ENCODE peak calls at places on chromosome 2, in seven cellular contexts. D is body of pancreas; C is fibroblast of lung; K is aorta; N is CD8-positive, alpha-beta T cell; W is Peyer's patch; M is gastrocnemius medialis. Z is an unnamed sample.

GRCh38 chr2:8614646-8615045 is 67.2 kb upstream of the ID2 start:
- DNase-seq in M (no peak), D (no peak), K (no peak), W (no peak), C (no peak), N (no peak), Z (no peak)

GRCh38 chr2:110173523-110173922 is 31.3 kb downstream of the NPHP1 start:
- DNase-seq in W (no peak), N (no peak), C (peak), D (no peak), M (no peak), K (no peak), Z (no peak)

GRCh38 chr2:198991431-198991830 is 466.3 kb downstream of the SATB2 start:
- DNase-seq in C (no peak), M (no peak), D (no peak), K (no peak), W (no peak), N (no peak), Z (no peak)

GRCh38 chr2:215216806-215217205 is 78.4 kb upstream of the ABCA12 start:
- DNase-seq in K (no peak), M (no peak), D (no peak), W (no peak), C (no peak), N (no peak), Z (no peak)

GRCh38 chr2:227862227-227862740 is 9.1 kb upstream of the DAW1 start:
- DNase-seq in W (peak), D (peak), N (no peak), M (no peak), K (no peak), C (peak), Z (peak)

GRCh38 chr2:207408086-207408794 is 121.5 kb upstream of the CREB1 start:
- DNase-seq in D (peak), W (no peak), K (no peak), N (no peak), C (peak), M (no peak), Z (no peak)

GRCh38 chr2:86314125-86314524 is 23.3 kb downstream of the REEP1 start:
- DNase-seq in K (no peak), N (no peak), W (no peak), M (no peak), D (no peak), C (no peak), Z (no peak)

GRCh38 chr2:8684421-8684884 is 2.6 kb downstream of the ID2 start:
- DNase-seq in N (no peak), D (peak), C (peak), M (no peak), W (peak), K (no peak), Z (no peak)

GRCh38 chr2:70871398-70872211 is 36.0 kb upstream of the CD207 start:
- DNase-seq in K (peak), M (peak), C (peak), N (peak), D (peak), W (peak), Z (peak)

GRCh38 chr2:131039101-131039440 is 54.2 kb downstream of the FAM168B start:
- DNase-seq in C (no peak), D (no peak), N (no peak), W (no peak), K (no peak), M (no peak), Z (no peak)

GRCh38 chr2:60411295-60411694 is 142.2 kb downstream of the BCL11A start:
- DNase-seq in N (no peak), M (no peak), W (no peak), K (no peak), D (no peak), C (peak), Z (no peak)

GRCh38 chr2:67782443-67782842 is 280.4 kb downstream of the C1D start:
- DNase-seq in M (no peak), C (peak), W (no peak), N (no peak), D (no peak), K (no peak), Z (no peak)

GRCh38 chr2:218325566-218326160 is 31.0 kb upstream of the CATIP start:
- DNase-seq in N (no peak), K (no peak), C (no peak), W (no peak), M (no peak), D (no peak), Z (no peak)

GRCh38 chr2:46643951-46644350 is 164.6 kb downstream of the TMEM247 start:
- DNase-seq in M (no peak), K (no peak), C (no peak), D (no peak), W (no peak), N (no peak), Z (no peak)

GRCh38 chr2:177772529-177772928 is 300.0 kb downstream of the PDE11A start:
- DNase-seq in K (no peak), C (peak), W (no peak), N (no peak), D (no peak), M (no peak), Z (peak)

GRCh38 chr2:26612522-26613240 is 28.5 kb downstream of the CIB4 start:
- DNase-seq in D (peak), C (no peak), N (no peak), M (peak), W (peak), K (peak), Z (no peak)

GRCh38 chr2:167289651-167290410 is 401.6 kb downstream of the XIRP2 start:
- DNase-seq in D (no peak), N (no peak), M (no peak), K (no peak), C (peak), W (no peak), Z (no peak)

GRCh38 chr2:144582651-144583361 is 62.9 kb upstream of the ZEB2 start:
- DNase-seq in D (no peak), K (no peak), N (no peak), M (no peak), W (no peak), C (no peak), Z (no peak)

GRCh38 chr2:216113572-216113971 is 4.4 kb downstream of the XRCC5 start:
- DNase-seq in C (no peak), W (no peak), D (no peak), N (no peak), M (no peak), K (no peak), Z (no peak)

GRCh38 chr2:183242937-183243336 is 118.7 kb downstream of the NUP35 start:
- DNase-seq in D (no peak), N (no peak), C (peak), K (no peak), W (no peak), M (no peak), Z (no peak)

GRCh38 chr2:44579837-44580230 is 218.1 kb downstream of the CAMKMT start:
- DNase-seq in C (no peak), K (no peak), W (no peak), N (no peak), D (no peak), M (no peak), Z (no peak)

GRCh38 chr2:208643145-208643544 is 236.6 kb downstream of the PTH2R start:
- DNase-seq in M (no peak), D (no peak), N (no peak), W (no peak), C (no peak), K (no peak), Z (no peak)

GRCh38 chr2:47198985-47199451 is 43.9 kb upstream of the STPG4 start:
- DNase-seq in N (no peak), D (no peak), K (no peak), W (no peak), M (no peak), C (peak), Z (no peak)

GRCh38 chr2:160380000-160380570 is 113.5 kb downstream of the RBMS1 start:
- DNase-seq in W (no peak), K (no peak), C (no peak), D (no peak), N (no peak), M (no peak), Z (no peak)
- H3K27ac ChIP-seq in W (peak), K (no peak), C (peak), D (no peak), N (no peak), M (peak), Z (no peak)

DNA sequence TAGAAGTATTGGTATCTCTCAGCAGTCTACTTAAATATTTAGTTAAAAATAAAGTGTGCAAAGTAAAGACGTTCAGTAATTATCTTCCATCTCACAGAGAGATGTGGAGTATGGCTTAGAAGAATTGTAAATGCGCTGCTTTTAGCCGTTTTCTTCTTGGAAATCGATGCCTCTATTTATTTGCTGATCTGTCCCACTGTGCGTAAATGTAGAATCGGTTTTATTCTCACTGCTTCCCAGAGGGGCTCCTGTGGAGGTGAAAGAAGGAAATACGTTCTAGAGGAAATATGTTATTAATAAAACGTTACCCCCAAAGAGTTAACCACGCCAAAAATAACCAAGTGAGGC is 1.9 kb downstream of the NPAS2 start:
- DNase-seq in K (no peak), D (no peak), M (no peak), N (no peak), C (no peak), W (no peak), Z (no peak)
- H3K4me3 ChIP-seq in K (peak), D (no peak), M (peak), N (no peak), C (no peak), W (peak), Z (no peak)

GRCh38 chr2:166171210-166171609 is 43.4 kb upstream of the SCN1A start:
- DNase-seq in C (no peak), K (no peak), D (no peak), M (no peak), W (no peak), N (no peak), Z (no peak)

GRCh38 chr2:166167451-166167850 is 39.6 kb upstream of the SCN1A start:
- DNase-seq in C (no peak), W (no peak), N (no peak), D (no peak), M (no peak), K (no peak), Z (no peak)

GRCh38 chr2:166170356-166170755 is 42.5 kb upstream of the SCN1A start:
- DNase-seq in K (no peak), N (no peak), C (peak), W (no peak), D (no peak), M (no peak), Z (no peak)

GRCh38 chr2:166179201-166179600 is 51.4 kb upstream of the SCN1A start:
- DNase-seq in K (no peak), D (no peak), N (no peak), W (no peak), C (peak), M (no peak), Z (no peak)

DNA sequence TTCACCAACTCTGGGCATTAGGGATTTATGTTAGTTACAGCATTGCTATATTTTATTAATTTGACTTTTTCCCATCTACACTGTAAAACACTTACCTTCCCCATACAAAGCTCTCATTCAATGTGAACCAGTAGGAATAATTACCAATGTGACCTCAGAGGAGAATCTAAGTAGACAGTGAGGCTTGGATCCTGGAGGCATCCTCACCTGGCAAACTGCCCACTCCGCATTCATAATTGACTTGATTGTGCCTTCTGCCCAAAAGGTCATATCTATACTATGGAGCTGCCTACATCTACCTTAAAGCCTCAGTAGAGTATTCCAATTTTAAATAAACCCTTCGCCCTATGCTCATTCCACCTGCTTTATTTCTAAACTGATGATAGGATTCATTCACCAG is 45.4 kb upstream of the SCN1A start:
- DNase-seq in N (no peak), M (no peak), D (no peak), K (no peak), W (no peak), C (no peak), Z (no peak)
- H3K27ac ChIP-seq in N (no peak), M (no peak), D (no peak), K (no peak), W (no peak), C (no peak), Z (no peak)

GRCh38 chr2:96526615-96527014 is 9.9 kb upstream of the ARID5A start:
- DNase-seq in M (no peak), N (no peak), D (no peak), K (peak), W (no peak), C (no peak), Z (no peak)

GRCh38 chr2:96524482-96525210 is 11.9 kb upstream of the ARID5A start:
- DNase-seq in K (no peak), W (no peak), N (no peak), C (no peak), M (no peak), D (no peak), Z (no peak)

GRCh38 chr2:96525211-96525507 is 11.4 kb upstream of the ARID5A start:
- DNase-seq in C (no peak), D (no peak), M (no peak), K (no peak), N (no peak), W (no peak), Z (no peak)

GRCh38 chr2:96527052-96527964 is 9.2 kb upstream of the ARID5A start:
- DNase-seq in M (no peak), C (peak), W (peak), D (no peak), N (no peak), K (peak), Z (peak)

DNA sequence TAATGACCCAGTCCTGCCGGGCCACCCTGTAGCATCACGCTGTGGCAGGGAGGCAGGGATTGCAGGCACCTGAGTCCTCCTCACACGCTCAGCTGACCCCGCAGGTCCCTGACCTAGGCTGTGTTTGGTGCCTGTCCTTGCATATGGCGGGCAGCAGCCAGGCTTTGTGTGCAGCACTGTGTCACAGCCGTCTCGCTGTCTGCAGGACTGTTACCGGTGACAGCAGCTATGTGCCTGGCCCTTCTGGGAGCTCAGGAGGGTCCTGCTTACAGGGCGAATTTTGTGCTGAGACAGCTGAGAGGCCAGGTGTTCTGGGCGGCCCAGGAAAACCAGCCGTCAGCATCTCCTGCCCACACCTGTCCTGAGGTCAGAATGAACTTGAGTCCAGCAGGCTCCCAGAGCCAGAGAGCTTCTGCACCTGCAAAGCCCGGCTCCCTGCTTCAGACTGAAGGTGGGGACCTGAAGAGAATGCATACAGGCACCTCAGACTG is 10.4 kb upstream of the ARID5A start:
- DNase-seq in C (no peak), W (no peak), K (no peak), N (no peak), M (no peak), D (peak), Z (no peak)
- H3K4me3 ChIP-seq in C (no peak), W (no peak), K (no peak), N (no peak), M (no peak), D (no peak), Z (no peak)

GRCh38 chr2:15693382-15693781 is 101.7 kb downstream of the DDX1 start:
- DNase-seq in W (no peak), N (no peak), M (no peak), K (no peak), C (no peak), D (no peak), Z (no peak)
- H3K27ac ChIP-seq in W (no peak), N (no peak), M (no peak), K (no peak), C (no peak), D (no peak), Z (no peak)

GRCh38 chr2:64328415-64328722 is 125.6 kb upstream of the LGALSL start:
- DNase-seq in W (no peak), N (no peak), C (no peak), M (peak), K (no peak), D (no peak), Z (no peak)
- H3K4me3 ChIP-seq in W (no peak), N (no peak), C (no peak), M (no peak), K (no peak), D (no peak), Z (no peak)

GRCh38 chr2:241617431-241618154 is 19.4 kb downstream of the THAP4 start:
- DNase-seq in N (peak), K (no peak), M (no peak), D (peak), W (peak), C (no peak), Z (peak)

GRCh38 chr2:241618296-241618805 is 18.6 kb downstream of the THAP4 start:
- DNase-seq in K (no peak), M (no peak), D (no peak), N (no peak), C (no peak), W (no peak), Z (no peak)

GRCh38 chr2:241618836-241619235 is 18.1 kb downstream of the THAP4 start:
- DNase-seq in W (no peak), C (no peak), M (no peak), N (no peak), D (no peak), K (no peak), Z (no peak)

GRCh38 chr2:241620419-241620769 is 16.6 kb downstream of the THAP4 start:
- DNase-seq in D (no peak), M (no peak), N (no peak), W (no peak), C (peak), K (no peak), Z (no peak)

DNA sequence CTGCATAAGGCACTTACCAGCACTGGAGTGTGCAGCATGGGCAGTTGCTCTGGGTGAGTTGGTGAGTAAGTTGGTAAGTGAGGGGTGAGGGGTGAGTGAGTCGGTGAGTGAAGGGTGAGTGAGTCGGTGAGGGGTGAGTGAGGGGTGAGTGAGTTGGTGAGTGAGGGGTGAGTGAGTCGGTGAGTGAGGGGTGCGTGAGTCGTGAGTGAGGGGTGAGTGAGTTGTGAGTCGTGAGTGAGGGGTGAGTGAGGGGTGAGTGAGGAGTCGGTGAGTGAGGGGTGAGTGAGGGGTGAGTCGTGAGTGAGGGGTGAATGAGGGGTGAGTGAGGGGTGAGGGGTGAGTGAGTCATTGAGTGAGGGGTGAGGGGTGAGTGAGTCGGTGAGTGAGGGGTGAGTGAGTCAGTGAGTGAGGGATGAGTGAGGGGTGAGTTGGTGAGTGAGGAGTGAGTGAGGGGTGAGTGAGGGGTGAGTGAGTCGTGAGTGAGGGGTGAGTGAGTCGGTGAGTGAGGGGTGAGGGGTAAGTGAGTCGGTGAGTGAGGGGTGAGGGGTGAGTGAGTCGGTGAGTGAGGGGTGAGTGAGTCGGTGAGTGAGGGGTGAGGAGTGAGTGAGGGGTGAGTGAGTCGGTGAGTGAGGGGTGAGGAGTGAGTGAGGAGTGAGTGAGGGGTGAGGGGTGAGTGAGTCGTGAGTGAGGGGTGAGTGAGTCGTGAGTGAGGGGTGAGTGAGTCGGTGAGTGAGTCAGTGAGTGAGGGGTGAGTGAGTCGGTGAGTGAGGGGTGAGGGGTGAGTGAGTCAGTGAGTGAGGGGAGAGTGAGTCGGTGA is 17.1 kb downstream of the THAP4 start:
- DNase-seq in N (no peak), W (no peak), M (no peak), K (no peak), D (no peak), C (no peak), Z (no peak)
- H3K27ac ChIP-seq in N (no peak), W (no peak), M (no peak), K (no peak), D (no peak), C (no peak), Z (no peak)

DNA sequence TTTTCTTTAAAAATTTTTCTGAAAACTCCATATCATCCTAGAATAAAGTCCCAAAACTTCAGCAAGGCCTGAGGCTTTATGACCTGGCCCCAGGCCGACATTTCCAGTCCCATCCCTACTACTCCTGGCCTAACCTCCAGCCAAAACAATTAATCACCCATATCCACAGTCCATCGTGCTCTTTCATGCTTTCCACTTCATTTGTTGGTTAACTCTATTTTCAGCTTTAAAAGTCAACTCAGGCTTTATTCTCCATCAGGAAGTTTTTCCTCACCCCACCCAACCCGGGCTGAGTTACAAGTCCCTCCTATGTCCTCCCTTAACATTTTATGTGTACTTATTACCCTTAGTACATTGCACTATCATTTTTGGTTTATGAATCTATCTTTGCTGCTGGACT is 27.7 kb upstream of the SPTBN1 start:
- DNase-seq in K (peak), W (no peak), N (no peak), M (peak), C (no peak), D (no peak), Z (no peak)
- H3K4me3 ChIP-seq in K (no peak), W (no peak), N (no peak), M (no peak), C (no peak), D (no peak), Z (no peak)